ENCODE peak calls at places on chromosome 5, in seven cellular contexts. S is GM10248, O is left ventricle myocardium inferior, R is fibroblast of pulmonary artery, Y is cardiac fibroblast, W is MCF 10A, U is nephron progenitor cell. X is an unnamed sample.

GRCh38 chr5:145854651-145855258 is 18.1 kb downstream of the GRXCR2 start:
- DNase-seq in S (no peak), W (peak; percentile 80), Y (peak; percentile 74), R (peak; percentile 76), O (no peak), U (no peak), X (no peak)

GRCh38 chr5:920321-920720 is 27.6 kb downstream of the TRIP13 start:
- DNase-seq in R (no peak), U (no peak), Y (no peak), O (no peak), W (no peak), S (no peak), X (no peak)

GRCh38 chr5:157447246-157447645 is 12.8 kb upstream of the NIPAL4 start:
- DNase-seq in S (no peak), R (no peak), O (no peak), Y (no peak), U (no peak), W (no peak), X (no peak)

GRCh38 chr5:64347308-64347707 is 158.5 kb upstream of the RGS7BP start:
- DNase-seq in O (no peak), Y (peak; percentile 8), U (no peak), S (no peak), R (peak; percentile 6), W (peak; percentile 13), X (no peak)

GRCh38 chr5:21024966-21025365 is 1037.0 kb upstream of the CDH18 start:
- DNase-seq in W (no peak), U (no peak), S (no peak), R (peak; percentile 17), Y (peak; percentile 3), O (no peak), X (no peak)

GRCh38 chr5:131394128-131394527 is 130.3 kb downstream of the CDC42SE2 start:
- DNase-seq in S (peak; percentile 55), U (no peak), R (peak; percentile 75), W (no peak), Y (peak; percentile 63), O (no peak), X (no peak)

GRCh38 chr5:73338201-73339126 is 110.1 kb downstream of the FOXD1 start:
- DNase-seq in U (no peak), W (no peak), S (no peak), R (peak; percentile 36), O (no peak), Y (no peak), X (no peak)

GRCh38 chr5:50727149-50727496 is 60.7 kb downstream of the PARP8 start:
- DNase-seq in W (peak; percentile 76), O (no peak), Y (peak; percentile 13), U (no peak), R (peak; percentile 16), S (no peak), X (no peak)

GRCh38 chr5:10331341-10331796 is 22.1 kb upstream of the MARCHF6 start:
- DNase-seq in R (peak; percentile 82), S (no peak), W (peak; percentile 57), U (no peak), O (peak; percentile 78), Y (peak; percentile 92), X (no peak)

GRCh38 chr5:141567513-141568117 is 51.2 kb downstream of the DIAPH1 start:
- DNase-seq in U (peak; percentile 6), R (peak; percentile 39), W (peak; percentile 25), S (no peak), Y (peak; percentile 38), O (no peak), X (no peak)

GRCh38 chr5:148387325-148387724 is 3.6 kb downstream of the FBXO38 start:
- DNase-seq in O (no peak), U (no peak), Y (peak; percentile 8), R (no peak), S (no peak), W (no peak), X (no peak)

GRCh38 chr5:1386274-1386717 is 41.4 kb upstream of the CLPTM1L start:
- DNase-seq in O (peak; percentile 38), U (peak; percentile 56), Y (peak; percentile 45), R (peak; percentile 44), S (peak; percentile 67), W (no peak), X (no peak)

GRCh38 chr5:60687927-60688720 is 11.8 kb downstream of the DEPDC1B start:
- DNase-seq in U (no peak), W (peak; percentile 53), Y (peak; percentile 56), S (peak; percentile 34), O (no peak), R (peak; percentile 70), X (no peak)
- TF ChIP-seq CTCF in U (no peak), W (peak; percentile 22), Y (peak; percentile 55), S (peak; percentile 19), O (no peak), R (peak; percentile 51), X (no peak)

GRCh38 chr5:137888489-137888874 is 775 bp upstream of the PKD2L2 start:
- DNase-seq in S (no peak), R (no peak), W (no peak), U (no peak), Y (no peak), O (no peak), X (no peak)

GRCh38 chr5:137890850-137891249 is 1.6 kb downstream of the PKD2L2 start:
- DNase-seq in O (no peak), W (no peak), R (no peak), Y (no peak), S (no peak), U (no peak), X (no peak)

GRCh38 chr5:137894586-137894985 is 5.3 kb downstream of the PKD2L2 start:
- DNase-seq in O (no peak), U (no peak), S (no peak), Y (no peak), W (no peak), R (no peak), X (no peak)

GRCh38 chr5:137888875-137889759 is at the start of gene PKD2L2:
- DNase-seq in U (no peak), R (peak; percentile 91), O (peak; percentile 88), S (peak; percentile 86), Y (peak; percentile 92), W (no peak), X (no peak)

GRCh38 chr5:137891849-137892248 is 2.6 kb downstream of the PKD2L2 start:
- DNase-seq in R (no peak), O (no peak), Y (no peak), W (no peak), U (no peak), S (no peak), X (no peak)
- TF ChIP-seq CTCF in R (peak; percentile 1), O (peak; percentile 30), Y (peak; percentile 2), W (peak; percentile 20), U (peak; percentile 28), S (no peak), X (no peak)

DNA sequence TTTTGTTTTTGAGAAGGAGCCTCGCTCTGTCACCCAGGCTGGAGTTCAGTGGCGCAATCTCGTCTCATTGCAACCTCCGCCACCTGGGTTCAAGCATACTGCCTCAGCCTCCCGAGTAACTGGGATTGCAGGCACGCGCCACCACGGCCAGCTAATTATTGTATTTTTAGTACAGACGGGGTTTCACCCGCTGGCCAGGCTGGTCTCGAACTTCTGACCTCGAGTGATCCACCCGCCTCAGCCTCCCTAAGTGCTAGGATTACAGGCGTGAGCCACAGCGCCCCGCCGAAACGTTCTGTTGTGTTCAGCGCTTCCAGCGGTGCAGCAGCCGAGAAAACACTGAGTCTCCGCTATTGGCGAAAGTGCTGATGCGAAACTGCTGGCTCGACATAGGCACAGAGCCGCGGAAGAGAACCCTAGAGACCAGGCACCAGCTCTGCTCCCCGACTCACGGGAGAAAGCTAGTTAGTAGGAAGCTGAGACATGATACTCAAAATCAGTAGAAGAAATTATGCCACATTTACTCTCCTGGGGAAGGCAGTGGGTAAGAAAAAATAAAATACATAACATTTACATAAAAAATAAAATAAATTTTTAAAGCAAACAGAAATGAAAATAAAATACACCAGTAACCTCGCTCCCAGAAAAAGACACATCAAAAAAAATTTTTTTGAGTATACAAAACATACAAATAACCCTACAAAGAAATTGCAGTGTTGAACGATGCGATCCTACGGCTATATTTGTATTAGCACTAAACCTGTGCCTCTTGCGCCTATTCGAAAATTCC is 31.6 kb downstream of the ANXA2R start:
- DNase-seq in R (peak; percentile 95), S (peak; percentile 73), U (peak; percentile 85), Y (peak; percentile 94), O (peak; percentile 84), W (peak; percentile 82), X (no peak)
- TF ChIP-seq CTCF in R (no peak), S (peak; percentile 32), U (no peak), Y (no peak), O (peak; percentile 9), W (no peak), X (peak; percentile 15)

GRCh38 chr5:168989731-168990505 is 311.0 kb downstream of the SLIT3 start:
- DNase-seq in W (no peak), O (no peak), Y (no peak), S (no peak), U (no peak), R (no peak), X (no peak)

GRCh38 chr5:168991311-168991710 is 309.6 kb downstream of the SLIT3 start:
- DNase-seq in W (no peak), O (no peak), S (no peak), Y (no peak), R (no peak), U (no peak), X (no peak)

GRCh38 chr5:168991991-168992390 is 308.9 kb downstream of the SLIT3 start:
- DNase-seq in Y (no peak), S (no peak), O (no peak), R (no peak), W (no peak), U (no peak), X (no peak)

GRCh38 chr5:168995024-168995423 is 305.9 kb downstream of the SLIT3 start:
- DNase-seq in Y (no peak), S (no peak), U (no peak), R (no peak), O (no peak), W (no peak), X (no peak)

GRCh38 chr5:168992687-168993086 is 308.3 kb downstream of the SLIT3 start:
- DNase-seq in W (no peak), U (peak; percentile 36), O (no peak), S (no peak), R (no peak), Y (no peak), X (no peak)
- TF ChIP-seq CTCF in W (no peak), U (peak; percentile 29), O (no peak), S (no peak), R (peak; percentile 9), Y (no peak), X (peak; percentile 49)

DNA sequence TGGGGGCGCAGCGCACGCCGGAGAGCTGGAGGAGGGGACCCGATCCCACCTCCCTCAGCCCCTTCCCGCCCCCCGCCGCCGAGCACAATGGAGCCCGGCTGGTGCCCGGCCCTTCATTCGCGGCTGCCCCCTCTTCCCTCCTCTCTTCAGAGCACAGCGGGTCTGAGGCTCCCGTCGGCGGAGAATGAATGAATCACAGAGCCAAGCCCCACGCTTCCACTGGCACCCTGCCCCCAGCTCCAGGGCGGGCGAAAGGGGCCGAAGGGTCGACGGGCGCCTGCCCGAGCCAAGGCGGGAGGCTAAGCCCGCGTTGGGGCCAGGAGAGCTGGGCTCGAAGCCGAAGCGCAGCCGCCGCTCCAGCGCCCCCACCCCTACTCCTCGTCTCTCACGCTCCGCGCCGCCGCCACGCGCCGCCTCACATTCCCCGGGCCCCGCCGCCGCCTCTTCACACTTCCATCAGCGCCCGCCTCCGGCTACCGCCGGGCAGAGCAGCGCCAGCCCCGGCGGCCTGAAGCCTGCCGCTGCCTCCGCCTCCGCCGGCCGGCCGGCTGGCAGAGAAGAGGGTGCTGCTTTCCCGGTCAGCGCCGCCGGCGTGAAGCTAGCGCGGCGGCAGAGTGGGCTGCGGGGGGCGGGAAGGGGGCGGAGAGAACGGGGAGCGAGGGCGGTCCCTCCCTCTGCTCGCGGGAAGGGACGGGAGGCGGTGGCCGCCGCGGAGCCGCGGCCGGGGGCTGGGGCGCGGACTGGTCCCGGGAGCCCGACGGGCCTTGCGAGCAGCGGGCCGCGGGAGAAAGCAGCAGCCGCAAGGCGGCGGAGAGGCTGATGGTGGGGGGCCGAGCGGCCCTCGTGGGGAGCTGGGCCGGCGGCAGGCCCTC is at the start of gene HOMER1:
- DNase-seq in U (peak; percentile 89), W (peak; percentile 78), O (peak; percentile 82), R (peak; percentile 77), S (peak; percentile 88), Y (peak; percentile 88), X (peak; percentile 35)
- TF ChIP-seq CTCF in U (no peak), W (no peak), O (no peak), R (no peak), S (no peak), Y (no peak), X (no peak)

X was measured in D721Med.